ENCODE peak calls at places on chromosomes 5 and 9, in eight cellular contexts. B, V, R, P, M, H, T and X are unnamed samples. For H3K27me3, the result is how much of the 10 kb centered on the place peaks cover.

GRCh38 chr9:134723037-134723436 is 81.4 kb downstream of the COL5A1 start:
- DNase-seq in B (no peak), T (no peak), M (no peak), P (peak), R (no peak), V (no peak), H (no peak), X (no peak)

GRCh38 chr9:12667892-12668291 is 25.3 kb upstream of the TYRP1 start:
- DNase-seq in R (no peak), P (no peak), B (no peak), V (no peak), T (no peak), H (no peak), M (no peak), X (no peak)

GRCh38 chr5:73443725-73444498 is 4.7 kb downstream of the FOXD1 start:
- DNase-seq in P (no peak), H (no peak), T (no peak), B (no peak), V (no peak), M (no peak), R (no peak), X (no peak)

GRCh38 chr9:35650341-35651158 is at the start of gene SIT1:
- DNase-seq in R (no peak), V (no peak), T (no peak), P (no peak), M (no peak), B (no peak), H (no peak), X (no peak)

GRCh38 chr5:98518754-98519153 is 254.7 kb upstream of the RGMB start:
- DNase-seq in P (no peak), B (no peak), H (no peak), M (no peak), T (no peak), R (no peak), V (no peak), X (no peak)

GRCh38 chr9:134949681-134950403 is 32.1 kb upstream of the FCN1 start:
- DNase-seq in R (no peak), T (no peak), H (no peak), P (no peak), M (no peak), B (no peak), V (no peak), X (no peak)

GRCh38 chr5:95486185-95486584 is 68.6 kb downstream of the SKIC3 start:
- DNase-seq in V (no peak), P (no peak), H (no peak), B (no peak), R (no peak), T (no peak), M (no peak), X (no peak)

GRCh38 chr9:69899491-69899890 is 78.9 kb downstream of the CFAP95 start:
- DNase-seq in P (no peak), B (no peak), V (no peak), R (no peak), M (no peak), H (no peak), T (no peak), X (no peak)

GRCh38 chr9:69376651-69377050 is 51.6 kb downstream of the ENTREP1 start:
- DNase-seq in P (no peak), H (no peak), V (no peak), R (peak), T (no peak), B (peak), M (no peak), X (peak)

GRCh38 chr9:120612218-120612617 is 32.3 kb upstream of the CDK5RAP2 start:
- DNase-seq in R (no peak), M (no peak), T (no peak), P (no peak), B (no peak), H (no peak), V (peak), X (no peak)

GRCh38 chr9:77977210-77977611 is 54.4 kb downstream of the GNAQ start:
- DNase-seq in B (peak), P (peak), T (peak), R (peak), H (peak), V (peak), M (no peak), X (peak)

GRCh38 chr5:132385321-132386105 is 16.0 kb downstream of the SLC22A5 start:
- DNase-seq in V (peak), H (no peak), M (peak), B (peak), T (no peak), P (no peak), R (peak), X (peak)

GRCh38 chr5:99070355-99070754 is 141.5 kb upstream of the CHD1 start:
- DNase-seq in V (no peak), H (no peak), M (no peak), B (no peak), R (no peak), P (no peak), T (no peak), X (no peak)

GRCh38 chr9:2276296-2276695 is 261.1 kb downstream of the SMARCA2 start:
- DNase-seq in T (no peak), H (no peak), R (no peak), B (no peak), V (no peak), M (no peak), P (no peak), X (no peak)

GRCh38 chr5:82319977-82320376 is 41.8 kb upstream of the RPS23 start:
- DNase-seq in R (no peak), P (no peak), H (no peak), M (no peak), B (no peak), T (no peak), V (no peak), X (no peak)

GRCh38 chr5:66848749-66849641 is 252.8 kb downstream of the MAST4 start:
- DNase-seq in P (no peak), R (no peak), H (no peak), T (no peak), B (no peak), M (no peak), V (no peak), X (no peak)

GRCh38 chr5:96433066-96433447 is at the start of gene PCSK1:
- DNase-seq in B (no peak), P (no peak), T (no peak), H (no peak), R (no peak), V (no peak), M (no peak), X (no peak)

GRCh38 chr9:86939896-86940295 is 7.4 kb downstream of the GAS1 start:
- DNase-seq in R (no peak), H (no peak), V (no peak), M (no peak), T (no peak), B (no peak), P (no peak), X (no peak)

GRCh38 chr9:96875460-96876142 is 21.3 kb upstream of the ZNF782 start:
- DNase-seq in B (peak), R (no peak), T (peak), M (peak), P (peak), H (peak), V (peak), X (no peak)

GRCh38 chr9:34654317-34655083 is 2.5 kb downstream of the IL11RA start:
- DNase-seq in M (no peak), T (peak), P (peak), H (no peak), V (no peak), B (no peak), R (peak), X (no peak)

GRCh38 chr5:178941361-178941760 is 363 bp downstream of the ZNF454 start:
- DNase-seq in V (no peak), R (peak), B (no peak), M (no peak), P (peak), H (no peak), T (peak), X (no peak)

GRCh38 chr5:172144291-172144815 is 43.7 kb downstream of the STK10 start:
- DNase-seq in P (peak), R (no peak), T (peak), M (no peak), H (no peak), B (no peak), V (no peak), X (peak)

GRCh38 chr5:155983954-155984353 is 343.0 kb upstream of the SGCD start:
- DNase-seq in R (no peak), H (no peak), T (no peak), B (no peak), M (no peak), P (no peak), V (no peak), X (no peak)

GRCh38 chr9:97954550-97954989 is 16.6 kb upstream of the HEMGN start:
- DNase-seq in H (peak), T (no peak), R (no peak), M (no peak), V (peak), B (peak), P (no peak), X (no peak)

GRCh38 chr9:93577045-93577939 is 908 bp downstream of the PHF2 start:
- DNase-seq in T (peak), B (peak), M (no peak), P (peak), V (peak), H (peak), R (peak), X (peak)

GRCh38 chr5:60835554-60835953 is 8.5 kb downstream of the ELOVL7 start:
- DNase-seq in H (no peak), T (no peak), M (no peak), B (no peak), P (no peak), R (no peak), V (no peak), X (no peak)

GRCh38 chr9:14343236-14343947 is 29.5 kb upstream of the NFIB start:
- DNase-seq in B (no peak), V (no peak), P (no peak), M (no peak), R (no peak), T (no peak), H (no peak), X (no peak)

GRCh38 chr9:14345586-14346237 is 31.8 kb upstream of the NFIB start:
- DNase-seq in R (no peak), P (no peak), M (no peak), B (no peak), T (no peak), V (no peak), H (no peak), X (no peak)

GRCh38 chr9:14343948-14344547 is 30.1 kb upstream of the NFIB start:
- DNase-seq in H (no peak), P (peak), R (peak), B (no peak), T (peak), V (no peak), M (no peak), X (no peak)

GRCh38 chr9:14346301-14346721 is 32.4 kb upstream of the NFIB start:
- DNase-seq in P (peak), B (no peak), M (no peak), V (no peak), T (peak), H (no peak), R (no peak), X (no peak)

DNA sequence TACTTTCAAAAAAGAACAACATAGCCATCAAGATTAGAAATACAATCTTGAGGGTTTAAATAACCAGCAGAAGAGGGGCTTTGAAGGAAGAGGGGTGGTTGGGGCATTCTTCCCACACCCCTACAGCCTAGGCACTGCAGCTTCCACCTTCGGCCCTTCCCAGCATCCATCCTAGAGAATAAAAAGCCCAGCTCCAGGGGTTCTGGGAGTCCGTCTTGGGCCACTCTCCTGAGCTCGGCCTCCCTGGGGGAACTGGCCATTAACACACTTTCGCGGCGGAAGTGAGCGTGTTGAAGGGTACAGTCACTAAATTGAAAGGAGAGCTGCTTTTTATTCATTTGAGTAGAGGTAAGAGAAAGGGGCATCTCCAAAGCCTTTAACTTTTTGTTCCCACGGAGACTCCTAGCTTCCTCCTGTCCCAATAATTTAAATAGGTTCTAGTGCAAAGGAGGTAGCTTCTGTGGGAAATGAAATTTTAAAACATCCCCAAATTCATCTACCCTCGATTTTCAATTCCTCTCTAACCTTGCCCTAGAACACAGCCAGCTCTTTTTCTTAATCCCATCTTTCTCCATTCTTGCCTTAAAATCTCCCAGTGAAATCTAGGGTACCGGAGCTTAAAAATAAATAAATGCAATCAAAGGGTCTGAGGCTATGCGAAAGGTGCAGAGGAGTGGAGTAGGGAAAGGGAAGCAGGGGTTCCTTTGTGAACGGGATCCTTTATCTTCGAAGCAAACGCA is 31.1 kb upstream of the NFIB start:
- DNase-seq in P (no peak), H (no peak), R (no peak), V (no peak), B (no peak), M (no peak), T (no peak), X (no peak)
- H3K27me3 ChIP-seq in P (under half), H (half or more), R (under half), V (half or more), B (under half), M (under half), T (under half), X (under half)

DNA sequence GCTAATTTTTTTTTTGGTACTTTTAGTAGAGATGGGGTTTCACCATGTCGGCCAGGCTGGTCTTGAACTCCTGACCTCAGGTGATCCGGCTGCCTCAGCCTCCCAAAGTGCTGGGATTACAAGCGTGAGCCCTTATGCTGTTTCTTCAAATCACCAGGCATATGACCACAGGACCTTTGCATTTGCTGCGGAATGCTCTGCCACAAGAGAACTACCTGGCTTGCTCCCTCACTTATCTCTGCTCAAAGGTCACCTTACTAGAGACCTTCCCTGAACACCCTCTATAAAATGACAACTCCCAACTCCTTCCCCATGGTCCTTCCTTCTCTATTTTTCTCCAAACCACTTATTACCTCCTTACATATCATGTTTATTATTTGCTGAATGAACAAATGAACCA is 1.4 kb downstream of the ZER1 start:
- DNase-seq in M (no peak), R (no peak), B (no peak), V (no peak), H (no peak), P (no peak), T (no peak), X (no peak)
- H3K4me3 ChIP-seq in M (peak), R (peak), B (no peak), V (peak), H (peak), P (no peak), T (peak), X (no peak)

GRCh38 chr9:20242767-20243166 is 379.5 kb downstream of the MLLT3 start:
- DNase-seq in B (no peak), T (no peak), M (peak), R (no peak), P (no peak), V (no peak), H (no peak), X (no peak)
- H3K27ac ChIP-seq in B (no peak), T (no peak), M (no peak), R (no peak), P (no peak), V (no peak), H (no peak), X (no peak)

GRCh38 chr5:138676556-138677193 is 76.5 kb upstream of the CTNNA1 start:
- DNase-seq in V (no peak), M (no peak), P (no peak), H (no peak), T (no peak), R (no peak), B (no peak), X (no peak)
- H3K27me3 ChIP-seq in V (under half), M (under half), P (under half), H (under half), T (under half), R (under half), B (under half), X (under half)

GRCh38 chr5:43037929-43038510 is 2.1 kb downstream of the ANXA2R start:
- DNase-seq in V (no peak), H (no peak), R (no peak), M (no peak), P (no peak), T (no peak), B (no peak), X (peak)

GRCh38 chr5:43039115-43039467 is 1.0 kb downstream of the ANXA2R start:
- DNase-seq in M (no peak), P (no peak), V (no peak), H (no peak), B (no peak), T (no peak), R (no peak), X (no peak)

GRCh38 chr5:43039468-43040286 is 442 bp downstream of the ANXA2R start:
- DNase-seq in P (peak), M (no peak), R (peak), V (peak), H (no peak), B (peak), T (peak), X (peak)

GRCh38 chr5:43036856-43037711 is 3.0 kb downstream of the ANXA2R start:
- DNase-seq in H (no peak), V (no peak), R (no peak), B (no peak), P (no peak), M (no peak), T (no peak), X (no peak)

DNA sequence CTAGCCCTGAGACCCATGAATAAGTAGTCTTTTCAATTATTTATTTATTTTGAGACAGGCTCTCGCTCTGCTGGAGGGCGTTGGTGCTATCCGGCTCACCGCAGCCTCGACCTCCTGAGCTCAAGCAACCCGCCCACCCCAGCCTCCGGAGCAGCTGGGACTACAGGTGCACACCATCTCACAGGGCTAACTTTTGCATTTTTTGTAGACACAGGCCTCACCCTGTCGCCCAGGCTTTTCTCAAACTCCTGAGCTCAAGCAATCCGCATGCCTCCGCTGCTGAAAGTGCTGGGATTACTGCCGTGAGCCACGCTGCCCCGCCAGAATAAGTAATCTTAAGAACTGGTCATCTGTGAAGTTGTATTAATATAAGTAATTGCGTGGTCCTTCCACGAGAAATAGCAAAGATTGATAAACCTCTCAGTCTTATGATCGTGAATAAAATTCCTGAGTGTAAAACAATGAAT is 1.6 kb downstream of the ANXA2R start:
- DNase-seq in H (no peak), B (no peak), T (no peak), R (no peak), V (no peak), M (no peak), P (no peak), X (no peak)
- H3K4me3 ChIP-seq in H (no peak), B (peak), T (peak), R (peak), V (no peak), M (peak), P (no peak), X (no peak)

GRCh38 chr5:55110156-55110680 is 7.8 kb downstream of the GZMA start:
- DNase-seq in R (no peak), B (no peak), V (no peak), H (no peak), M (no peak), T (no peak), P (no peak), X (no peak)
- H3K27ac ChIP-seq in R (no peak), B (no peak), V (no peak), H (no peak), M (no peak), T (no peak), P (no peak), X (no peak)

DNA sequence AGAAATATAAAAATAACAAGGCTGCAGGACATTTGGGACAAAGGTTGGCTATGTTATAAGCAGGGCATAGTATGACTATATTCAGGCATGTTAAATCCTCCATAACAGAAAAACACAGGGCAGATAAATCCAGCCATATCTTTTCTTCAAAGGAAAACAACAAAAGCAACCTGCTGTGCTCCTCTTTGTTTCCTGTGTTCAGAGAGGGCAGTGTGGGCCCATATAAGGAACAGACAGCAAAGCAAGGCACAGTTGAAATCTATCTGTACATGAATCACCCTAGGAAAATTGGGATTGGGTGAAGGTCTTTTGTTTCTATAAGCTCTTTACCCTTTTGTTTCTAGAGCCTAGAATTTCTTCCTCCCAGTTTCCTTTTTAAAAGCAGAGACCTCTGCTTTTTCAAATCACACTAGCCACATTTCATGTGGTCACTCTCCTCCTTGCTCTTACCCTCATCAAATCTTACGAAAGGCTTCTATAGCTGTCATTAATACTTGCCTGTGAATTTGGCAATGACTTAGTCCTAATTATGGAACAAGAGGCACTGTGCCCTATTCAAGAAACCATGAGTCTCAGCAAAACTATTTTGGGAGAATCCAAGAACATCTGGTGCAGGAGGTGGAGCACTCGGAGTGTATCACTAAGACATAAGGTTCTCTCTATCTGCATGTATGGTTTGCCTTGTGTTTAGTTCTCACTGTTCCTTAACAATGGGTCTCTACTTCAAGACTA is 1.8 kb downstream of the GZMA start:
- DNase-seq in P (no peak), V (no peak), T (no peak), R (no peak), M (no peak), B (no peak), H (peak), X (no peak)
- H3K27me3 ChIP-seq in P (under half), V (under half), T (under half), R (under half), M (under half), B (under half), H (under half), X (under half)

GRCh38 chr5:123456242-123456641 is 33.0 kb upstream of the CEP120 start:
- DNase-seq in T (no peak), P (no peak), M (no peak), H (no peak), R (no peak), V (no peak), B (no peak), X (no peak)
- H3K4me3 ChIP-seq in T (no peak), P (no peak), M (no peak), H (no peak), R (no peak), V (no peak), B (no peak), X (no peak)

GRCh38 chr9:136709454-136710109 is 2.8 kb upstream of the DIPK1B start:
- DNase-seq in V (no peak), R (peak), P (no peak), M (no peak), T (no peak), H (no peak), B (no peak), X (no peak)
- H3K27ac ChIP-seq in V (no peak), R (no peak), P (no peak), M (no peak), T (no peak), H (no peak), B (no peak), X (no peak)

GRCh38 chr9:113906411-113907110 is 30.5 kb downstream of the ZNF618 start:
- DNase-seq in B (no peak), P (no peak), V (no peak), T (no peak), R (no peak), H (no peak), M (no peak), X (no peak)

GRCh38 chr9:113899205-113899604 is 23.1 kb downstream of the ZNF618 start:
- DNase-seq in P (no peak), R (no peak), V (no peak), B (peak), M (no peak), H (no peak), T (no peak), X (no peak)

GRCh38 chr9:113907282-113907681 is 31.2 kb downstream of the ZNF618 start:
- DNase-seq in P (no peak), V (no peak), H (no peak), T (no peak), R (no peak), B (no peak), M (no peak), X (no peak)

GRCh38 chr9:113901196-113901818 is 25.2 kb downstream of the ZNF618 start:
- DNase-seq in T (no peak), P (no peak), R (no peak), V (no peak), M (no peak), B (peak), H (no peak), X (no peak)

GRCh38 chr9:113903514-113904077 is 27.5 kb downstream of the ZNF618 start:
- DNase-seq in T (no peak), P (no peak), H (no peak), R (no peak), M (no peak), V (no peak), B (no peak), X (no peak)
- H3K27me3 ChIP-seq in T (under half), P (under half), H (under half), R (under half), M (under half), V (under half), B (under half), X (under half)